ENCODE peak calls at places on chromosomes 13 and 19, in ten cellular contexts. One of them, this sample, is unnamed.

GRCh38 chr19:28934626-28935025 is 278.3 kb downstream of the UQCRFS1 start:
- DNase-seq in PC-9: no peak
- DNase-seq in Calu3: no peak
- DNase-seq in stimulated activated CD4-positive, alpha-beta T cell treated with anti-CD3 and anti-CD28 coated beads, TNF-alpha, amount 100 ng/mL, for 48 hours: no peak
- DNase-seq in T1000: no peak
- DNase-seq in right cardiac atrium: no peak
- DNase-seq in NCI-H1105: no peak
- DNase-seq in T follicular helper cell: no peak
- DNase-seq in heart right ventricle: no peak
- DNase-seq in frontal cortex: no peak
- DNase-seq in this sample: no peak

GRCh38 chr13:69389899-69390298 is 717.7 kb upstream of the ATXN8OS start:
- DNase-seq in T follicular helper cell: no peak
- DNase-seq in Calu3: no peak
- DNase-seq in frontal cortex: no peak
- DNase-seq in heart right ventricle: no peak
- DNase-seq in PC-9: no peak
- DNase-seq in stimulated activated CD4-positive, alpha-beta T cell treated with anti-CD3 and anti-CD28 coated beads, TNF-alpha, amount 100 ng/mL, for 48 hours: no peak
- DNase-seq in T1000: no peak
- DNase-seq in NCI-H1105: no peak
- DNase-seq in right cardiac atrium: no peak
- DNase-seq in this sample: no peak

GRCh38 chr19:39814595-39814994 is 19.4 kb downstream of the DYRK1B start:
- DNase-seq in Calu3: no peak
- DNase-seq in T1000: no peak
- DNase-seq in right cardiac atrium: no peak
- DNase-seq in stimulated activated CD4-positive, alpha-beta T cell treated with anti-CD3 and anti-CD28 coated beads, TNF-alpha, amount 100 ng/mL, for 48 hours: no peak
- DNase-seq in frontal cortex: no peak
- DNase-seq in NCI-H1105: no peak
- DNase-seq in T follicular helper cell: no peak
- DNase-seq in heart right ventricle: no peak
- DNase-seq in PC-9: no peak
- DNase-seq in this sample: no peak

GRCh38 chr13:32045537-32045936 is 14.0 kb downstream of the FRY start:
- DNase-seq in Calu3: no peak
- DNase-seq in T1000: no peak
- DNase-seq in PC-9: no peak
- DNase-seq in heart right ventricle: no peak
- DNase-seq in right cardiac atrium: no peak
- DNase-seq in NCI-H1105: no peak
- DNase-seq in T follicular helper cell: no peak
- DNase-seq in stimulated activated CD4-positive, alpha-beta T cell treated with anti-CD3 and anti-CD28 coated beads, TNF-alpha, amount 100 ng/mL, for 48 hours: no peak
- DNase-seq in frontal cortex: no peak
- DNase-seq in this sample: no peak

GRCh38 chr13:49635599-49636433 is 7.5 kb downstream of the ARL11 start:
- DNase-seq in frontal cortex: no peak
- DNase-seq in stimulated activated CD4-positive, alpha-beta T cell treated with anti-CD3 and anti-CD28 coated beads, TNF-alpha, amount 100 ng/mL, for 48 hours: no peak
- DNase-seq in right cardiac atrium: no peak
- DNase-seq in PC-9: no peak
- DNase-seq in NCI-H1105: no peak
- DNase-seq in T follicular helper cell: no peak
- DNase-seq in Calu3: no peak
- DNase-seq in T1000: no peak
- DNase-seq in heart right ventricle: no peak
- DNase-seq in this sample: no peak

GRCh38 chr19:38233740-38234251 is 9.8 kb upstream of the DPF1 start:
- DNase-seq in right cardiac atrium: peak; percentile 93
- DNase-seq in T1000: peak; percentile 23
- DNase-seq in frontal cortex: peak; percentile 83
- DNase-seq in T follicular helper cell: peak; percentile 51
- DNase-seq in Calu3: peak; percentile 92
- DNase-seq in NCI-H1105: peak; percentile 36
- DNase-seq in stimulated activated CD4-positive, alpha-beta T cell treated with anti-CD3 and anti-CD28 coated beads, TNF-alpha, amount 100 ng/mL, for 48 hours: peak; percentile 76
- DNase-seq in PC-9: peak; percentile 56
- DNase-seq in heart right ventricle: peak; percentile 87
- DNase-seq in this sample: peak; percentile 62

GRCh38 chr13:110186221-110186838 is 120.6 kb downstream of the COL4A1 start:
- DNase-seq in right cardiac atrium: no peak
- DNase-seq in T1000: no peak
- DNase-seq in stimulated activated CD4-positive, alpha-beta T cell treated with anti-CD3 and anti-CD28 coated beads, TNF-alpha, amount 100 ng/mL, for 48 hours: no peak
- DNase-seq in Calu3: no peak
- DNase-seq in T follicular helper cell: no peak
- DNase-seq in frontal cortex: no peak
- DNase-seq in heart right ventricle: no peak
- DNase-seq in NCI-H1105: no peak
- DNase-seq in PC-9: peak; percentile 3
- DNase-seq in this sample: no peak

GRCh38 chr13:21744149-21744548 is 73.3 kb downstream of the FGF9 start:
- DNase-seq in NCI-H1105: no peak
- DNase-seq in PC-9: no peak
- DNase-seq in Calu3: no peak
- DNase-seq in stimulated activated CD4-positive, alpha-beta T cell treated with anti-CD3 and anti-CD28 coated beads, TNF-alpha, amount 100 ng/mL, for 48 hours: no peak
- DNase-seq in frontal cortex: no peak
- DNase-seq in T follicular helper cell: no peak
- DNase-seq in heart right ventricle: no peak
- DNase-seq in right cardiac atrium: no peak
- DNase-seq in T1000: no peak
- DNase-seq in this sample: no peak

GRCh38 chr13:39210961-39211534 is 172.8 kb downstream of the NHLRC3 start:
- DNase-seq in right cardiac atrium: no peak
- DNase-seq in frontal cortex: no peak
- DNase-seq in T1000: no peak
- DNase-seq in T follicular helper cell: no peak
- DNase-seq in Calu3: no peak
- DNase-seq in heart right ventricle: no peak
- DNase-seq in stimulated activated CD4-positive, alpha-beta T cell treated with anti-CD3 and anti-CD28 coated beads, TNF-alpha, amount 100 ng/mL, for 48 hours: no peak
- DNase-seq in NCI-H1105: no peak
- DNase-seq in PC-9: no peak
- DNase-seq in this sample: no peak

GRCh38 chr19:14147797-14148605 is 11.6 kb upstream of the ASF1B start:
- DNase-seq in stimulated activated CD4-positive, alpha-beta T cell treated with anti-CD3 and anti-CD28 coated beads, TNF-alpha, amount 100 ng/mL, for 48 hours: no peak
- DNase-seq in T1000: no peak
- DNase-seq in frontal cortex: peak; percentile 86
- DNase-seq in heart right ventricle: peak; percentile 79
- DNase-seq in NCI-H1105: peak; percentile 37
- DNase-seq in Calu3: peak; percentile 71
- DNase-seq in right cardiac atrium: peak; percentile 93
- DNase-seq in T follicular helper cell: peak; percentile 22
- DNase-seq in PC-9: no peak
- DNase-seq in this sample: peak; percentile 36

GRCh38 chr13:94079876-94080275 is 399.6 kb downstream of the DCT start:
- DNase-seq in T follicular helper cell: no peak
- DNase-seq in stimulated activated CD4-positive, alpha-beta T cell treated with anti-CD3 and anti-CD28 coated beads, TNF-alpha, amount 100 ng/mL, for 48 hours: no peak
- DNase-seq in heart right ventricle: no peak
- DNase-seq in frontal cortex: no peak
- DNase-seq in Calu3: no peak
- DNase-seq in PC-9: no peak
- DNase-seq in NCI-H1105: no peak
- DNase-seq in T1000: no peak
- DNase-seq in right cardiac atrium: no peak
- DNase-seq in this sample: no peak

GRCh38 chr13:40235160-40235796 is 431.2 kb downstream of the FOXO1 start:
- DNase-seq in Calu3: no peak
- DNase-seq in frontal cortex: no peak
- DNase-seq in heart right ventricle: no peak
- DNase-seq in PC-9: no peak
- DNase-seq in right cardiac atrium: no peak
- DNase-seq in T follicular helper cell: no peak
- DNase-seq in T1000: no peak
- DNase-seq in NCI-H1105: no peak
- DNase-seq in stimulated activated CD4-positive, alpha-beta T cell treated with anti-CD3 and anti-CD28 coated beads, TNF-alpha, amount 100 ng/mL, for 48 hours: no peak
- DNase-seq in this sample: no peak

GRCh38 chr13:99275093-99275469 is 16.9 kb upstream of the GPR18 start:
- DNase-seq in T follicular helper cell: no peak
- DNase-seq in NCI-H1105: no peak
- DNase-seq in frontal cortex: no peak
- DNase-seq in heart right ventricle: no peak
- DNase-seq in Calu3: no peak
- DNase-seq in stimulated activated CD4-positive, alpha-beta T cell treated with anti-CD3 and anti-CD28 coated beads, TNF-alpha, amount 100 ng/mL, for 48 hours: no peak
- DNase-seq in PC-9: no peak
- DNase-seq in T1000: no peak
- DNase-seq in right cardiac atrium: no peak
- DNase-seq in this sample: no peak

GRCh38 chr19:5738423-5738822 is 18.0 kb downstream of the CATSPERD start:
- DNase-seq in heart right ventricle: no peak
- DNase-seq in PC-9: peak; percentile 76
- DNase-seq in NCI-H1105: no peak
- DNase-seq in Calu3: no peak
- DNase-seq in T follicular helper cell: no peak
- DNase-seq in frontal cortex: no peak
- DNase-seq in stimulated activated CD4-positive, alpha-beta T cell treated with anti-CD3 and anti-CD28 coated beads, TNF-alpha, amount 100 ng/mL, for 48 hours: no peak
- DNase-seq in T1000: no peak
- DNase-seq in right cardiac atrium: no peak
- DNase-seq in this sample: no peak

GRCh38 chr13:30798776-30799625 is 63.7 kb downstream of the ALOX5AP start:
- DNase-seq in PC-9: no peak
- DNase-seq in frontal cortex: no peak
- DNase-seq in right cardiac atrium: no peak
- DNase-seq in heart right ventricle: no peak
- DNase-seq in stimulated activated CD4-positive, alpha-beta T cell treated with anti-CD3 and anti-CD28 coated beads, TNF-alpha, amount 100 ng/mL, for 48 hours: no peak
- DNase-seq in NCI-H1105: no peak
- DNase-seq in T follicular helper cell: no peak
- DNase-seq in T1000: no peak
- DNase-seq in Calu3: no peak
- DNase-seq in this sample: no peak

GRCh38 chr13:49633687-49634086 is 5.4 kb downstream of the ARL11 start:
- DNase-seq in T1000: no peak
- DNase-seq in NCI-H1105: no peak
- DNase-seq in frontal cortex: no peak
- DNase-seq in right cardiac atrium: no peak
- DNase-seq in heart right ventricle: no peak
- DNase-seq in Calu3: no peak
- DNase-seq in T follicular helper cell: no peak
- DNase-seq in PC-9: no peak
- DNase-seq in stimulated activated CD4-positive, alpha-beta T cell treated with anti-CD3 and anti-CD28 coated beads, TNF-alpha, amount 100 ng/mL, for 48 hours: no peak
- DNase-seq in this sample: no peak

GRCh38 chr13:84481958-84482357 is 599.7 kb upstream of the SLITRK1 start:
- DNase-seq in T follicular helper cell: no peak
- DNase-seq in PC-9: no peak
- DNase-seq in NCI-H1105: no peak
- DNase-seq in stimulated activated CD4-positive, alpha-beta T cell treated with anti-CD3 and anti-CD28 coated beads, TNF-alpha, amount 100 ng/mL, for 48 hours: no peak
- DNase-seq in T1000: no peak
- DNase-seq in heart right ventricle: no peak
- DNase-seq in frontal cortex: no peak
- DNase-seq in right cardiac atrium: no peak
- DNase-seq in Calu3: no peak
- DNase-seq in this sample: no peak

GRCh38 chr19:55693336-55693974 is 18.4 kb downstream of the EPN1 start:
- DNase-seq in frontal cortex: peak; percentile 58
- DNase-seq in heart right ventricle: no peak
- DNase-seq in T1000: no peak
- DNase-seq in right cardiac atrium: no peak
- DNase-seq in T follicular helper cell: no peak
- DNase-seq in Calu3: no peak
- DNase-seq in PC-9: no peak
- DNase-seq in NCI-H1105: no peak
- DNase-seq in stimulated activated CD4-positive, alpha-beta T cell treated with anti-CD3 and anti-CD28 coated beads, TNF-alpha, amount 100 ng/mL, for 48 hours: no peak
- DNase-seq in this sample: no peak

GRCh38 chr19:55340784-55341147 is 1.1 kb downstream of the KMT5C start:
- DNase-seq in frontal cortex: no peak
- DNase-seq in stimulated activated CD4-positive, alpha-beta T cell treated with anti-CD3 and anti-CD28 coated beads, TNF-alpha, amount 100 ng/mL, for 48 hours: no peak
- DNase-seq in PC-9: peak; percentile 21
- DNase-seq in heart right ventricle: no peak
- DNase-seq in Calu3: peak; percentile 32
- DNase-seq in T follicular helper cell: no peak
- DNase-seq in NCI-H1105: peak; percentile 79
- DNase-seq in T1000: no peak
- DNase-seq in right cardiac atrium: peak; percentile 64
- DNase-seq in this sample: no peak

GRCh38 chr19:2327773-2328400 is 499 bp downstream of the LSM7 start:
- DNase-seq in heart right ventricle: peak; percentile 10
- DNase-seq in Calu3: peak; percentile 41
- DNase-seq in stimulated activated CD4-positive, alpha-beta T cell treated with anti-CD3 and anti-CD28 coated beads, TNF-alpha, amount 100 ng/mL, for 48 hours: peak; percentile 30
- DNase-seq in T follicular helper cell: peak; percentile 41
- DNase-seq in frontal cortex: peak; percentile 64
- DNase-seq in PC-9: peak; percentile 67
- DNase-seq in T1000: peak; percentile 31
- DNase-seq in right cardiac atrium: peak; percentile 55
- DNase-seq in NCI-H1105: peak; percentile 45
- DNase-seq in this sample: peak; percentile 61

GRCh38 chr19:42032428-42032827 is 37.6 kb downstream of the GRIK5 start:
- DNase-seq in heart right ventricle: no peak
- DNase-seq in right cardiac atrium: no peak
- DNase-seq in PC-9: peak; percentile 39
- DNase-seq in T1000: no peak
- DNase-seq in NCI-H1105: peak; percentile 89
- DNase-seq in frontal cortex: no peak
- DNase-seq in T follicular helper cell: no peak
- DNase-seq in stimulated activated CD4-positive, alpha-beta T cell treated with anti-CD3 and anti-CD28 coated beads, TNF-alpha, amount 100 ng/mL, for 48 hours: no peak
- DNase-seq in Calu3: peak; percentile 28
- DNase-seq in this sample: no peak